ENCODE peak calls at places on chromosomes 1 and 21, in five cellular contexts. H, F, N, A and X are unnamed samples.

GRCh38 chr21:31257265-31257664 is 86.8 kb downstream of the TIAM1 start:
- DNase-seq in H (no peak), F (no peak), N (no peak), A (no peak), X (no peak)

GRCh38 chr1:186183219-186183618 is 191.8 kb downstream of the TPR start:
- DNase-seq in H (no peak), F (no peak), N (no peak), A (no peak), X (no peak)

GRCh38 chr1:94970783-94971182 is 43.9 kb upstream of the CNN3 start:
- DNase-seq in H (no peak), F (no peak), N (no peak), A (no peak), X (no peak)

GRCh38 chr1:6037338-6037762 is 8.3 kb upstream of the KCNAB2 start:
- DNase-seq in H (peak), F (no peak), N (no peak), A (no peak), X (no peak)

GRCh38 chr1:18927654-18928272 is 25.4 kb upstream of the ALDH4A1 start:
- DNase-seq in H (no peak), F (peak), N (no peak), A (no peak), X (no peak)

GRCh38 chr1:15876357-15876756 is 28.9 kb downstream of the SPEN start:
- DNase-seq in H (no peak), F (no peak), N (peak), A (no peak), X (no peak)

GRCh38 chr1:39407496-39407888 is 83.9 kb upstream of the BMP8A start:
- DNase-seq in H (no peak), F (no peak), N (no peak), A (no peak), X (no peak)

GRCh38 chr1:31523769-31524168 is 52.5 kb upstream of the TINAGL1 start:
- DNase-seq in H (peak), F (no peak), N (no peak), A (no peak), X (no peak)

GRCh38 chr1:50110656-50111055 is 1.9 kb downstream of the ELAVL4 start:
- DNase-seq in H (no peak), F (no peak), N (no peak), A (peak), X (no peak)

GRCh38 chr1:94743866-94744265 is 76.3 kb upstream of the SLC44A3 start:
- DNase-seq in H (no peak), F (no peak), N (no peak), A (no peak), X (no peak)

GRCh38 chr1:65148548-65149390 is 766 bp downstream of the AK4 start:
- DNase-seq in H (peak), F (peak), N (peak), A (peak), X (no peak)

GRCh38 chr21:27371065-27371464 is 404.2 kb upstream of the ADAMTS5 start:
- DNase-seq in H (peak), F (no peak), N (no peak), A (no peak), X (no peak)

GRCh38 chr21:45552696-45553391 is 10.6 kb upstream of the SLC19A1 start:
- DNase-seq in H (no peak), F (no peak), N (no peak), A (no peak), X (no peak)

GRCh38 chr1:151832318-151832984 is 849 bp upstream of the RORC start:
- DNase-seq in H (peak), F (no peak), N (no peak), A (no peak), X (no peak)

GRCh38 chr1:23619299-23620188 is 60.2 kb upstream of the ID3 start:
- DNase-seq in H (peak), F (peak), N (no peak), A (no peak), X (peak)

GRCh38 chr1:14812189-14812588 is 213.7 kb downstream of the KAZN start:
- DNase-seq in H (no peak), F (no peak), N (no peak), A (no peak), X (no peak)

GRCh38 chr21:37710555-37711293 is 205.5 kb downstream of the KCNJ6 start:
- DNase-seq in H (peak), F (no peak), N (peak), A (no peak), X (no peak)

GRCh38 chr1:108561145-108561458 is 1.2 kb downstream of the EEIG2 start:
- DNase-seq in H (no peak), F (no peak), N (no peak), A (no peak), X (no peak)

GRCh38 chr1:97013904-97014303 is 292.3 kb downstream of the PTBP2 start:
- DNase-seq in H (no peak), F (no peak), N (no peak), A (no peak), X (no peak)

GRCh38 chr21:25578070-25578961 is 29.0 kb downstream of the MRPL39 start:
- DNase-seq in H (no peak), F (no peak), N (no peak), A (no peak), X (no peak)

GRCh38 chr1:234500269-234500668 is 21.3 kb upstream of the TARBP1 start:
- DNase-seq in H (peak), F (no peak), N (no peak), A (no peak), X (no peak)

GRCh38 chr1:199684686-199685273 is 342.7 kb upstream of the NR5A2 start:
- DNase-seq in H (peak), F (peak), N (peak), A (peak), X (peak)

GRCh38 chr1:229428256-229428655 is 5.6 kb downstream of the ACTA1 start:
- DNase-seq in H (no peak), F (no peak), N (no peak), A (no peak), X (no peak)

GRCh38 chr1:229430761-229431269 is 3.1 kb downstream of the ACTA1 start:
- DNase-seq in H (peak), F (peak), N (peak), A (no peak), X (no peak)

GRCh38 chr1:229427572-229427971 is 6.3 kb downstream of the ACTA1 start:
- DNase-seq in H (no peak), F (no peak), N (no peak), A (no peak), X (no peak)

GRCh38 chr1:229420765-229421164 is 13.1 kb downstream of the ACTA1 start:
- DNase-seq in H (no peak), F (no peak), N (no peak), A (peak), X (no peak)

DNA sequence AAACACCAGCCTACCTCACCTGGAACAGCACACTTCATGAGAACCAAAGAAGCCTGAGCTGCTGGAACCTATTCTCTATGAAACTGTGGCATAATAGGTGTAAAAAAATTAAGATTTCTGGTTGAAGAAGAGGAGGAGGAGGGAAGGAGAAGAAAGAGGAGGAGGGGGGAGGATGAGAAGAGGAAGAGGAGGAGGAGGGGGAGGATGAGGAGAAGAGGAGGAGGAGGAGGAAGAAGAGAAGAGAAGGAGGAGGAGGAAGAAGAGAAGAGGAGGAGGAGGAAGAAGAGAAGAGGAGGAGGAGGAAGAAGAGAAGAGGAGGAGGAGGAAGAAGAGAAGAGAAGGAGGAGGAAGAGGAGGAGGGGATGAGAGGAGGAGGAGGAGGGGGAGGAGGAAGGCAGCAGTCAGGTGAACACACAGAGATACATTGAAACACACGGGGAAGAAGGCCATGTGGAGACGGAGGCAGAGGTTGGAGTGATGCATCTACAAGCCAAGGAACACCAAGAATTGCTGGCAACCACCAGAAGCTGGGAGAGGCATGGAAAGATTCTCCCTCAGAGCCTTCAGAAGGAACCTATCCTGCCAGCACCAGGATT is 8.2 kb downstream of the ACTA1 start:
- DNase-seq in H (no peak), F (no peak), N (no peak), A (no peak), X (no peak)
- TF ChIP-seq CTCF in H (no peak), F (no peak), N (no peak), A (no peak), X (no peak)

GRCh38 chr1:156703741-156704140 is 1.6 kb downstream of the CRABP2 start:
- DNase-seq in H (no peak), F (no peak), N (no peak), A (peak), X (no peak)
- H3K4me3 ChIP-seq in H (no peak), F (no peak), N (peak), A (peak), X (no peak)

DNA sequence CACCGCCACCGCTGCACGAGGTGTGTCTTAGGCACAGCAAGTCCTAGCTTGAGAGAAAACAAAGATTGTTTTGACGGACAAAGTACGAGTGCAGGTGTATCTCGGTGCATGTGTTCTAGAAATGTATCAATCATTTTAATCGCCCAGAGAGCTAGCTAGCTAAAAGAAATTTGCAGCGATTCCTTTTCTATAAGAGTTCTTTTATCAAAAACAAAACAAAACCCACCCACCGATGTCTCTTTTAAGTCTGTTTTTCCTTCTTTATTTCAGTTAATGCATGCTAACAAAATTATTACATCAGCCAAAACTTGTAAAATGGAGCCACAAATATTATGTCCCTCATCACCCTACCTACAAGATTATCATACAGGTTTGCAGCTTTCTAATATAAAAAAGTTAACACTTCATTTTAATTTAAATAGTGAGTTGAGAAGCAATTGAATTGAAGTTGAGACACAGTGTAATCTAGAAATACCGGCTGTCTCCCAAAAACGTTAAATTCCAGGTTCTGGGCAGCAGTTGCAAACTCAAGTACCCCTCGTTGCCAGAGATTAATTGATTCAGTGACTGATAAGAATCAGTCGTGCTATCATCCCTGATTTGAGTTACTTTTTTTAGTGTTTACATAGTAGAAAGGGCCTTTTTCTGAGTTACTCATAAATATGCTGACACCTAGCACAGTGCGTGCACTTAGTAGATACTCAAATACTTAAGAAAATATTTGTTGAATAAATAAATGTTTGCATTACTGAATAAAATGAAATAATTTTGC is 1.5 kb upstream of the SYDE2 start:
- DNase-seq in H (no peak), F (no peak), N (no peak), A (no peak), X (no peak)
- TF ChIP-seq CTCF in H (no peak), F (no peak), N (no peak), A (no peak), X (no peak)

DNA sequence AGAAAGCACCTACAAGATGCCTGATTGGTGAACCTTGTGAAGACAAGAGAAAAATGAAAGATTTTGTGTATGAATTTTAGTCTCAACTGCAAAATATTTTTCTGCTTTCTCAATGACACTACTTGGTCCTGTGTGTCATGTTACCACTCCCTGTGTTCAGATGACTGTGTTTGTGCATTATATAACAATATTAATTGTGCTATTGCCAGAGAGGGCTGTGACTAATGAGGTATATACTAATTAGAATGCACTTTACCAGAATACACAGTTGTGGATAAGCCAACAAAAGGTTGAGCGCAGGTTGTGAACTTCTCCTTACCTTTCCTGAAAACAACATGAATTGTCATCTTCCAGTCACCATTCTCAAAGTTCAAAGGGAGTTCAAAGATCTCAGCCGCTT is 17.3 kb upstream of the FMO2 start:
- DNase-seq in H (no peak), F (no peak), N (no peak), A (no peak), X (no peak)
- H3K4me3 ChIP-seq in H (no peak), F (no peak), N (no peak), A (no peak), X (no peak)

GRCh38 chr1:59903136-59903754 is 23.3 kb downstream of the CYP2J2 start:
- DNase-seq in H (no peak), F (no peak), N (peak), A (peak), X (no peak)
- TF ChIP-seq CTCF in H (peak), F (no peak), N (peak), A (peak), X (peak)

DNA sequence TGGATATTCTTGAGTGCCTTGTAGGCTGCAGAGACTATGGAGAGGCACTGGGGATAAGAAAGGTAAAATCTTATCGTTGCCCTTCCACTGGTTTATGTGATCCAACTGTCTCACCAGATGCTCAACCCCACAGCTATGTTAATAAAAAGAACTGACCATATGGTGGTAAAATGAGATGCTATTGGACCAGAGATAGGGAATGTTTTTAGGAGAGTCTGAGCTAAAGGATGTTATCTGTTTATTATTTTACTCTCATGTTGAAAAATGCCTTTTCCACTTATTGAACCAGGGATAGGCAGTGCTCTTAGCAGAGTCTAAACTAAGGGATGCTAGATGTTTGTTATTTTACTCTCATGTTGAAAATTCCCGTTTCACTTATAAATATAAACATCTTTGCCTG is 172.8 kb upstream of the GREM2 start:
- DNase-seq in H (no peak), F (no peak), N (no peak), A (no peak), X (no peak)
- H3K4me3 ChIP-seq in H (no peak), F (no peak), N (no peak), A (no peak), X (no peak)

GRCh38 chr1:119539636-119540035 is 32.6 kb downstream of the HSD3B1 start:
- DNase-seq in H (no peak), F (no peak), N (no peak), A (no peak), X (no peak)
- TF ChIP-seq CTCF in H (no peak), F (no peak), N (no peak), A (no peak), X (no peak)

DNA sequence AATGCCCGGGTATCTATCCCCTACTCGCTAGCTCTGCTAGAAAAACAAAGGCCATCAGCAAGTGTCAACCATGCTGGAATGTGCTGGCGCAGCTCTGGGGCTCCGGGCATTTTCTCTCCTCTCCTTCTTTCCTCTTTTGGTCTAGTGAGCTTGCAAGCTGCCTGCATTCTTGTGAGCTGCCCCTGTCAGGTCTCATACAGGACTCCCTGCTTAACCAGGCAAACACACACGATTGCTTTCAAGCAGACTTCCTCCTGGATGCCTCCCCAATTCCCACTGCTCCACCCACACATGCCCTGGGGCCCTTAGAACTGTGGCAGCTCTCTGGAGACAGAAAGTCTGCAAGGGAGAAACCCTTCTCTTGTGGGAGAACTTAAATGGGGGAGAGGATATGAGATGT is 35.7 kb upstream of the SUCO start:
- DNase-seq in H (peak), F (no peak), N (peak), A (no peak), X (no peak)
- H3K4me3 ChIP-seq in H (no peak), F (no peak), N (no peak), A (no peak), X (no peak)